ENCODE peak calls at places on chromosomes 11 and 22, in four cellular contexts. One of them, this sample, is unnamed. For H3K4me1, the result is how much of the 10 kb centered on the place peaks cover.

GRCh38 chr22:26610072-26610958 is 7.5 kb downstream of the CRYBB1 start:
- DNase-seq in GM12878: peak
- DNase-seq in A549: no peak
- DNase-seq in small intestine: peak
- DNase-seq in this sample: no peak

GRCh38 chr11:15692739-15693138 is 578.0 kb downstream of the INSC start:
- DNase-seq in GM12878: no peak
- DNase-seq in A549: no peak
- DNase-seq in small intestine: no peak
- DNase-seq in this sample: no peak

GRCh38 chr22:39932918-39933649 is 27.1 kb upstream of the TMA7B start:
- DNase-seq in GM12878: no peak
- DNase-seq in A549: peak
- DNase-seq in small intestine: peak
- DNase-seq in this sample: no peak

GRCh38 chr11:47661245-47661644 is 18.9 kb upstream of the MTCH2 start:
- DNase-seq in GM12878: no peak
- DNase-seq in A549: no peak
- DNase-seq in small intestine: no peak
- DNase-seq in this sample: no peak

GRCh38 chr11:61980783-61981541 is 13.5 kb upstream of the FTH1 start:
- DNase-seq in GM12878: no peak
- DNase-seq in A549: no peak
- DNase-seq in small intestine: peak
- DNase-seq in this sample: no peak

GRCh38 chr11:86138958-86139357 is 70.1 kb upstream of the PICALM start:
- DNase-seq in GM12878: peak
- DNase-seq in A549: no peak
- DNase-seq in small intestine: no peak
- DNase-seq in this sample: no peak

GRCh38 chr11:35347921-35348331 is 71.4 kb downstream of the SLC1A2 start:
- DNase-seq in GM12878: no peak
- DNase-seq in A549: no peak
- DNase-seq in small intestine: no peak
- DNase-seq in this sample: no peak

GRCh38 chr22:46125816-46126770 is 24.2 kb upstream of the PPARA start:
- DNase-seq in GM12878: no peak
- DNase-seq in A549: no peak
- DNase-seq in small intestine: peak
- DNase-seq in this sample: no peak

GRCh38 chr22:20390394-20390907 is 3.5 kb upstream of the ZNF74 start:
- DNase-seq in GM12878: no peak
- DNase-seq in A549: no peak
- DNase-seq in small intestine: no peak
- DNase-seq in this sample: no peak

GRCh38 chr11:2529173-2529572 is 84.4 kb downstream of the KCNQ1 start:
- DNase-seq in GM12878: no peak
- DNase-seq in A549: no peak
- DNase-seq in small intestine: no peak
- DNase-seq in this sample: peak

GRCh38 chr11:2530855-2531200 is 86.0 kb downstream of the KCNQ1 start:
- DNase-seq in GM12878: no peak
- DNase-seq in A549: no peak
- DNase-seq in small intestine: no peak
- DNase-seq in this sample: peak

GRCh38 chr11:2530131-2530854 is 85.5 kb downstream of the KCNQ1 start:
- DNase-seq in GM12878: no peak
- DNase-seq in A549: no peak
- DNase-seq in small intestine: no peak
- DNase-seq in this sample: peak

GRCh38 chr11:2528301-2529050 is 83.7 kb downstream of the KCNQ1 start:
- DNase-seq in GM12878: no peak
- DNase-seq in A549: no peak
- DNase-seq in small intestine: peak
- DNase-seq in this sample: no peak

GRCh38 chr11:2529636-2530035 is 84.8 kb downstream of the KCNQ1 start:
- DNase-seq in GM12878: no peak
- DNase-seq in A549: no peak
- DNase-seq in small intestine: no peak
- DNase-seq in this sample: peak
- H3K4me1 ChIP-seq in GM12878: under half
- H3K4me1 ChIP-seq in A549: under half
- H3K4me1 ChIP-seq in small intestine: under half
- H3K4me1 ChIP-seq in this sample: under half

GRCh38 chr22:36364255-36365019 is 23.3 kb downstream of the MYH9 start:
- DNase-seq in GM12878: no peak
- DNase-seq in A549: no peak
- DNase-seq in small intestine: no peak
- DNase-seq in this sample: no peak

GRCh38 chr22:36367066-36367465 is 20.7 kb downstream of the MYH9 start:
- DNase-seq in GM12878: no peak
- DNase-seq in A549: no peak
- DNase-seq in small intestine: no peak
- DNase-seq in this sample: no peak

GRCh38 chr22:36363378-36363931 is 24.3 kb downstream of the MYH9 start:
- DNase-seq in GM12878: no peak
- DNase-seq in A549: no peak
- DNase-seq in small intestine: peak
- DNase-seq in this sample: no peak

GRCh38 chr22:36366291-36366708 is 21.5 kb downstream of the MYH9 start:
- DNase-seq in GM12878: no peak
- DNase-seq in A549: no peak
- DNase-seq in small intestine: no peak
- DNase-seq in this sample: peak

GRCh38 chr22:36365020-36365411 is 22.8 kb downstream of the MYH9 start:
- DNase-seq in GM12878: no peak
- DNase-seq in A549: peak
- DNase-seq in small intestine: peak
- DNase-seq in this sample: peak
- H3K4me1 ChIP-seq in GM12878: half or more
- H3K4me1 ChIP-seq in A549: half or more
- H3K4me1 ChIP-seq in small intestine: under half
- H3K4me1 ChIP-seq in this sample: under half

GRCh38 chr22:17269607-17270261 is 50.5 kb upstream of the ADA2 start:
- DNase-seq in GM12878: no peak
- DNase-seq in A549: no peak
- DNase-seq in small intestine: peak
- DNase-seq in this sample: no peak
- H3K4me1 ChIP-seq in GM12878: under half
- H3K4me1 ChIP-seq in A549: under half
- H3K4me1 ChIP-seq in small intestine: under half
- H3K4me1 ChIP-seq in this sample: under half

DNA sequence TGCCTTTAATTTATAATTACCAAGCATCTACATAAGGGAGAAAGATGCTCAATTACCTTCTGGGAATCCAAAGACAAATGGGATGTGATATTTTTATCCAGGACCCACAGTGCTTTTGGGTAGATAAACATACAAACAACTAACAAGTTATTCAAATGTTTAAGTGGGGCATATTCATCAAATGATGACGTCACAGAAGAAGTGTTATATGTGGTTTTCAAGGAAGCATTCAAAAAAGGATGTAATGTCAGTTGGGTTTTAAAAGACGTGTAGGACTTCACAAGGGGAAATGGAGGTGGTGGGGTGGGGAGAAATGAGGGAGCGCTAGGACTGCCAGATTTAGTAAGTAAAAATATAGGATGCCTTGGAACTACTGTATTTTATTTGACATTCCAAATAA is 915.9 kb downstream of the KCNA4 start:
- DNase-seq in GM12878: no peak
- DNase-seq in A549: no peak
- DNase-seq in small intestine: no peak
- DNase-seq in this sample: no peak
- H3K4me1 ChIP-seq in GM12878: under half
- H3K4me1 ChIP-seq in A549: under half
- H3K4me1 ChIP-seq in small intestine: under half
- H3K4me1 ChIP-seq in this sample: under half

DNA sequence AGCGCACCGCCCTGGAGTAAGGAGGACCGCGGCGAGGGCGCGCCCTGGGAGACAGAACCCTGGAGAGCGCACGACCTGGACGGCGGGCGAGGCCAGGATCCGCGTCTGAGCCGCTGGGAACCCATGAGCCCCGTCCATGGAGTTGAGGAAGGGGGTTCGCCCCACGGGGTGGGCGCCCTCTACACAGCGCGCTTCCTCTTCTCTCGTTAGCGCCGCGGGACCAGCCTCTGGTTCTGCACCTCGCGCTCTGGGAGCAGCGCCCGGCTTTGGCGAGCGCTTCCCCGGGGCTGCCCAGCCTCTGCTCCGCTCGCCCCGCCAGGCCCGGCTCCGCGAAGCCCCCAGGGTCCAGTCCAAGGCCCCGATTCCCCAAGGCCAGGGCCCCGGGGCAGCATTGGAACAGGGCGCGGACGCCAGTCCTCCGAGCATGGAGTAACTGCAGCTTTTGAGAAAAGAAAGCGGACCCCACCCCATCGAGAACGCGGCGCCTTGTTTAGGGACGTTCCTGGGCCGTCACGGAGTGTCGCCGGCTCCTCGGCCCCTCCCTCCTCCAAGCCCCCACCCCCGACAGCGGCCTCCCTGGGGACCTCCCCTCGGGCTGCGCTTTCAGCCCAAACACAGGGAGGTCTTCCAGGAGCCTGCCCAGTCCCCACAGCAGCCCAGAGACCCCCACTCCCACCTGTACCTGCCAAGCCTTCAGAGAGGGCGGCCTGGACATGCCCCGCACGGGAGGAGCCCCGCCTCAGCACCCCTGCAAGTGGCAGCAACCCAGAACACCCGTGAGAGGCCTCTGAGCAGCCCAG is 56.2 kb downstream of the BRD1 start:
- DNase-seq in GM12878: no peak
- DNase-seq in A549: no peak
- DNase-seq in small intestine: no peak
- DNase-seq in this sample: peak
- H3K4me1 ChIP-seq in GM12878: under half
- H3K4me1 ChIP-seq in A549: under half
- H3K4me1 ChIP-seq in small intestine: under half
- H3K4me1 ChIP-seq in this sample: under half

This sample was measured in sigmoid colon.